ENCODE peak calls at places on chromosomes 12 and 14, in five cellular contexts. Q is gastrocnemius medialis; L is CD4-positive, alpha-beta memory T cell; T is astrocyte; D is HAP-1. N is an unnamed sample. For H3K4me1, the result is how much of the 10 kb centered on the place peaks cover.

GRCh38 chr12:121364657-121365265 is 12.6 kb upstream of the ANAPC5 start:
- DNase-seq in L (no peak), T (peak), Q (no peak), D (no peak), N (no peak)

GRCh38 chr12:118059645-118060275 is 1.2 kb downstream of the WSB2 start:
- DNase-seq in L (no peak), D (peak), Q (no peak), T (no peak), N (no peak)

GRCh38 chr14:104443391-104444158 is 136.0 kb upstream of the C14orf180 start:
- DNase-seq in T (no peak), L (no peak), D (peak), Q (no peak), N (no peak)

GRCh38 chr12:45655186-45655585 is 74.3 kb upstream of the ARID2 start:
- DNase-seq in Q (no peak), L (peak), T (no peak), D (no peak), N (peak)

GRCh38 chr12:94055528-94055927 is 92.8 kb upstream of the PLXNC1 start:
- DNase-seq in T (no peak), Q (no peak), L (no peak), D (no peak), N (no peak)

GRCh38 chr12:38664661-38665269 is 240.6 kb downstream of the CPNE8 start:
- DNase-seq in L (no peak), D (peak), T (no peak), Q (no peak), N (peak)

GRCh38 chr12:79233341-79233761 is 368.8 kb downstream of the SYT1 start:
- DNase-seq in L (no peak), T (no peak), D (peak), Q (no peak), N (no peak)

GRCh38 chr14:51564460-51564859 is 87.2 kb upstream of the FRMD6 start:
- DNase-seq in Q (no peak), L (no peak), T (no peak), D (peak), N (no peak)

GRCh38 chr14:66234411-66234810 is 251.8 kb upstream of the CCDC196 start:
- DNase-seq in Q (no peak), L (no peak), D (no peak), T (no peak), N (no peak)

GRCh38 chr12:62917066-62917465 is 17.9 kb downstream of the PPM1H start:
- DNase-seq in Q (no peak), T (no peak), L (no peak), D (no peak), N (no peak)

GRCh38 chr12:106112094-106112822 is 26.5 kb downstream of the NUAK1 start:
- DNase-seq in L (no peak), D (no peak), T (no peak), Q (peak), N (no peak)

GRCh38 chr14:56131004-56131864 is 13.0 kb downstream of the PELI2 start:
- DNase-seq in T (no peak), L (no peak), Q (no peak), D (no peak), N (no peak)

GRCh38 chr12:11862794-11863193 is 207.9 kb upstream of the BCL2L14 start:
- DNase-seq in D (no peak), T (peak), Q (no peak), L (no peak), N (peak)

GRCh38 chr12:130992448-130992847 is 38.7 kb downstream of the ADGRD1 start:
- DNase-seq in D (no peak), T (no peak), L (no peak), Q (no peak), N (no peak)

GRCh38 chr12:47985596-47986265 is 18.5 kb downstream of the COL2A1 start:
- DNase-seq in Q (no peak), D (no peak), T (no peak), L (no peak), N (no peak)

GRCh38 chr12:103751171-103751570 is 89.9 kb downstream of the NT5DC3 start:
- DNase-seq in Q (no peak), L (no peak), D (peak), T (no peak), N (no peak)

GRCh38 chr12:1573960-1574862 is 20.2 kb downstream of the FBXL14 start:
- DNase-seq in D (no peak), L (no peak), Q (no peak), T (no peak), N (no peak)

GRCh38 chr12:57821474-57822214 is 3.1 kb upstream of the AVIL start:
- DNase-seq in Q (no peak), L (no peak), T (no peak), D (no peak), N (no peak)
- H3K4me1 ChIP-seq in Q (under half), L (under half), T (under half), D (under half), N (under half)

DNA sequence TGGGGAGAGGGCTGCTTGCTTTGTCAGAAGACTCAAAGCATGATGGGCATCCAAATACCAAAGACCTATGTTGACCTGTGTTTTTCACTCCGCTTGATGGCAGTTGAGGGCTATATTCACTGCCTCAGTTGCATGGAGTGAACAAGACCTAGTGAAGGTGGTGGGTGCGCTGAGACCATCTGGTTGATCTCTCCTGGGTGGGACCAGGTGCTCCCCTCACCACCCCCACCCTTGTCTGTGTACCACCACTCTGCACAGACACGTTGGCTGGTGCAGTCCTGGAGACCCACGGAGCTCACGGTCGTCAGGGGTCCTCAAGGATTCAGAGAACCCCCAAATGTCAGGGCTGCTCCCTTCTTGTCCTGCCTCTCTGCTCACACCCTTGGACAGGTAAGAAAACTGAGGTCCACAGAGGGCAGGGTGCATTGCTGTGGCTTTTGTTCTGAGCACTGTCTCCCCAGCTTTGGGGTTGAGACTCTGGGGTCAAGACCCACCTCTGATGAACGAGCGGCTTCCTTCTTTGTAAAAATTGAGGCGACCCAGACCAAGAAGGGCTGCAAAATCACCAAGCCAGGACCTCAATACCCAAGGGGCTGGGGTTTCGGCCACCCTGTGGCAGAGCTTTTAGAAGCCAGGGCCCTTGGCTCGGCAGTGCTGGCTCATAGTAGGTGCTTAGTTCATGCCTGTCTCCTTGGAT is 166.3 kb upstream of the RTL1 start:
- DNase-seq in T (no peak), D (peak), Q (no peak), L (no peak), N (no peak)
- H3K4me1 ChIP-seq in T (under half), D (under half), Q (under half), L (under half), N (under half)

GRCh38 chr14:79578470-79578869 is 632.8 kb downstream of the DIO2 start:
- DNase-seq in L (no peak), Q (no peak), D (no peak), T (peak), N (no peak)

GRCh38 chr14:79571361-79571760 is 639.9 kb downstream of the DIO2 start:
- DNase-seq in Q (no peak), T (no peak), D (no peak), L (no peak), N (peak)

GRCh38 chr14:79573486-79573885 is 637.8 kb downstream of the DIO2 start:
- DNase-seq in Q (no peak), T (peak), L (no peak), D (no peak), N (peak)

GRCh38 chr14:79576434-79576833 is 634.9 kb downstream of the DIO2 start:
- DNase-seq in L (no peak), D (no peak), Q (no peak), T (peak), N (peak)

GRCh38 chr14:79575032-79575431 is 636.3 kb downstream of the DIO2 start:
- DNase-seq in L (no peak), T (no peak), Q (no peak), D (no peak), N (no peak)
- H3K4me1 ChIP-seq in L (under half), T (under half), Q (under half), D (under half), N (under half)

GRCh38 chr14:30985796-30986195 is 39.7 kb upstream of the AP4S1 start:
- DNase-seq in T (peak), D (no peak), L (no peak), Q (no peak), N (no peak)
- H3K4me1 ChIP-seq in T (under half), D (under half), L (under half), Q (under half), N (under half)

GRCh38 chr12:21918456-21918855 is 22.8 kb downstream of the ABCC9 start:
- DNase-seq in L (no peak), T (no peak), D (no peak), Q (no peak), N (no peak)
- H3K4me1 ChIP-seq in L (under half), T (under half), D (under half), Q (under half), N (under half)

GRCh38 chr12:113236539-113237354 is 15.5 kb downstream of the TPCN1 start:
- DNase-seq in D (no peak), Q (peak), L (no peak), T (no peak), N (no peak)

GRCh38 chr12:113239811-113240331 is 18.6 kb downstream of the TPCN1 start:
- DNase-seq in D (no peak), L (no peak), Q (peak), T (no peak), N (no peak)

GRCh38 chr12:113237748-113238147 is 16.5 kb downstream of the TPCN1 start:
- DNase-seq in L (no peak), T (no peak), Q (peak), D (no peak), N (no peak)

GRCh38 chr12:113239288-113239771 is 18.1 kb downstream of the TPCN1 start:
- DNase-seq in D (no peak), L (no peak), T (no peak), Q (peak), N (no peak)

GRCh38 chr12:113238309-113238708 is 17.0 kb downstream of the TPCN1 start:
- DNase-seq in T (no peak), D (no peak), Q (peak), L (no peak), N (no peak)
- H3K4me1 ChIP-seq in T (under half), D (under half), Q (half or more), L (under half), N (under half)

N was measured in cardiac muscle cell.